ENCODE peak calls at places on chromosomes 11 and 22, in nine cellular contexts. One of them, this sample, is unnamed.

GRCh38 chr11:14722507-14722906 is 78.9 kb downstream of the PDE3B start:
- DNase-seq in brain microvascular endothelial cell: no peak
- DNase-seq in lung: no peak
- DNase-seq in AG04449: no peak
- DNase-seq in heart right ventricle: no peak
- DNase-seq in HepG2: no peak
- DNase-seq in IMR-90: peak; percentile 7
- DNase-seq in AG09319: no peak
- DNase-seq in transverse colon: no peak
- DNase-seq in this sample: no peak

GRCh38 chr11:2988996-2989395 is 3.1 kb downstream of the NAP1L4 start:
- DNase-seq in brain microvascular endothelial cell: no peak
- DNase-seq in lung: no peak
- DNase-seq in AG04449: peak; percentile 10
- DNase-seq in heart right ventricle: no peak
- DNase-seq in HepG2: no peak
- DNase-seq in IMR-90: peak; percentile 33
- DNase-seq in AG09319: no peak
- DNase-seq in transverse colon: no peak
- DNase-seq in this sample: no peak

GRCh38 chr11:121340010-121340580 is 47.5 kb downstream of the SC5D start:
- DNase-seq in brain microvascular endothelial cell: no peak
- DNase-seq in lung: no peak
- DNase-seq in AG04449: no peak
- DNase-seq in heart right ventricle: no peak
- DNase-seq in HepG2: no peak
- DNase-seq in IMR-90: no peak
- DNase-seq in AG09319: no peak
- DNase-seq in transverse colon: no peak
- DNase-seq in this sample: no peak

GRCh38 chr22:41862530-41863266 is 29.8 kb downstream of the SREBF2 start:
- DNase-seq in brain microvascular endothelial cell: no peak
- DNase-seq in lung: peak; percentile 36
- DNase-seq in AG04449: no peak
- DNase-seq in heart right ventricle: no peak
- DNase-seq in HepG2: no peak
- DNase-seq in IMR-90: peak; percentile 25
- DNase-seq in AG09319: no peak
- DNase-seq in transverse colon: no peak
- DNase-seq in this sample: no peak

GRCh38 chr11:19194620-19195308 is 7.0 kb downstream of the CSRP3 start:
- DNase-seq in brain microvascular endothelial cell: no peak
- DNase-seq in lung: no peak
- DNase-seq in AG04449: no peak
- DNase-seq in heart right ventricle: no peak
- DNase-seq in HepG2: no peak
- DNase-seq in IMR-90: no peak
- DNase-seq in AG09319: no peak
- DNase-seq in transverse colon: no peak
- DNase-seq in this sample: no peak

GRCh38 chr11:46339816-46340215 is 7.4 kb upstream of the DGKZ start:
- DNase-seq in brain microvascular endothelial cell: no peak
- DNase-seq in lung: no peak
- DNase-seq in AG04449: no peak
- DNase-seq in heart right ventricle: no peak
- DNase-seq in HepG2: no peak
- DNase-seq in IMR-90: no peak
- DNase-seq in AG09319: no peak
- DNase-seq in transverse colon: no peak
- DNase-seq in this sample: no peak

GRCh38 chr22:37193629-37194191 is 5.7 kb upstream of the C1QTNF6 start:
- DNase-seq in brain microvascular endothelial cell: no peak
- DNase-seq in lung: no peak
- DNase-seq in AG04449: no peak
- DNase-seq in heart right ventricle: no peak
- DNase-seq in HepG2: peak; percentile 43
- DNase-seq in IMR-90: peak; percentile 36
- DNase-seq in AG09319: no peak
- DNase-seq in transverse colon: peak; percentile 39
- DNase-seq in this sample: peak; percentile 14

GRCh38 chr11:34769224-34769623 is 147.0 kb downstream of the APIP start:
- DNase-seq in brain microvascular endothelial cell: no peak
- DNase-seq in lung: no peak
- DNase-seq in AG04449: no peak
- DNase-seq in heart right ventricle: no peak
- DNase-seq in HepG2: no peak
- DNase-seq in IMR-90: no peak
- DNase-seq in AG09319: no peak
- DNase-seq in transverse colon: no peak
- DNase-seq in this sample: no peak

GRCh38 chr22:38228873-38229740 is 27.3 kb downstream of the MAFF start:
- DNase-seq in brain microvascular endothelial cell: peak; percentile 70
- DNase-seq in lung: no peak
- DNase-seq in AG04449: no peak
- DNase-seq in heart right ventricle: no peak
- DNase-seq in HepG2: peak; percentile 54
- DNase-seq in IMR-90: peak; percentile 57
- DNase-seq in AG09319: peak; percentile 57
- DNase-seq in transverse colon: peak; percentile 79
- DNase-seq in this sample: no peak

GRCh38 chr11:120719348-120719747 is 207.8 kb downstream of the GRIK4 start:
- DNase-seq in brain microvascular endothelial cell: no peak
- DNase-seq in lung: no peak
- DNase-seq in AG04449: no peak
- DNase-seq in heart right ventricle: no peak
- DNase-seq in HepG2: no peak
- DNase-seq in IMR-90: peak; percentile 34
- DNase-seq in AG09319: no peak
- DNase-seq in transverse colon: no peak
- DNase-seq in this sample: no peak

GRCh38 chr11:61092280-61092766 is 10.0 kb upstream of the CD5 start:
- DNase-seq in brain microvascular endothelial cell: no peak
- DNase-seq in lung: no peak
- DNase-seq in AG04449: no peak
- DNase-seq in heart right ventricle: no peak
- DNase-seq in HepG2: no peak
- DNase-seq in IMR-90: no peak
- DNase-seq in AG09319: no peak
- DNase-seq in transverse colon: peak; percentile 26
- DNase-seq in this sample: peak; percentile 69

GRCh38 chr11:1233351-1234053 is 10.6 kb downstream of the MUC5B start:
- DNase-seq in brain microvascular endothelial cell: no peak
- DNase-seq in lung: no peak
- DNase-seq in AG04449: no peak
- DNase-seq in heart right ventricle: peak; percentile 6
- DNase-seq in HepG2: no peak
- DNase-seq in IMR-90: no peak
- DNase-seq in AG09319: no peak
- DNase-seq in transverse colon: peak; percentile 81
- DNase-seq in this sample: peak; percentile 37

GRCh38 chr11:10208045-10208674 is 85.9 kb downstream of the SBF2 start:
- DNase-seq in brain microvascular endothelial cell: no peak
- DNase-seq in lung: no peak
- DNase-seq in AG04449: no peak
- DNase-seq in heart right ventricle: no peak
- DNase-seq in HepG2: peak; percentile 41
- DNase-seq in IMR-90: peak; percentile 64
- DNase-seq in AG09319: peak; percentile 12
- DNase-seq in transverse colon: no peak
- DNase-seq in this sample: no peak

GRCh38 chr22:22810018-22810427 is 77.6 kb upstream of the IGLL5 start:
- DNase-seq in brain microvascular endothelial cell: no peak
- DNase-seq in lung: peak; percentile 28
- DNase-seq in AG04449: no peak
- DNase-seq in heart right ventricle: peak; percentile 40
- DNase-seq in HepG2: peak; percentile 50
- DNase-seq in IMR-90: peak; percentile 30
- DNase-seq in AG09319: no peak
- DNase-seq in transverse colon: peak; percentile 57
- DNase-seq in this sample: peak; percentile 54
- TF ChIP-seq CTCF in brain microvascular endothelial cell: peak; percentile 87
- TF ChIP-seq CTCF in lung: no peak
- TF ChIP-seq CTCF in AG04449: peak; percentile 81
- TF ChIP-seq CTCF in heart right ventricle: peak; percentile 82
- TF ChIP-seq CTCF in HepG2: peak; percentile 89
- TF ChIP-seq CTCF in IMR-90: peak; percentile 57
- TF ChIP-seq CTCF in AG09319: no peak
- TF ChIP-seq CTCF in transverse colon: peak; percentile 53
- TF ChIP-seq CTCF in this sample: peak; percentile 99

GRCh38 chr11:93849751-93850584 is 450 bp downstream of the VSTM5 start:
- DNase-seq in brain microvascular endothelial cell: no peak
- DNase-seq in lung: no peak
- DNase-seq in AG04449: no peak
- DNase-seq in heart right ventricle: peak; percentile 37
- DNase-seq in HepG2: no peak
- DNase-seq in IMR-90: no peak
- DNase-seq in AG09319: no peak
- DNase-seq in transverse colon: peak; percentile 65
- DNase-seq in this sample: no peak
- TF ChIP-seq CTCF in brain microvascular endothelial cell: no peak
- TF ChIP-seq CTCF in lung: no peak
- TF ChIP-seq CTCF in AG04449: no peak
- TF ChIP-seq CTCF in heart right ventricle: no peak
- TF ChIP-seq CTCF in HepG2: no peak
- TF ChIP-seq CTCF in IMR-90: no peak
- TF ChIP-seq CTCF in AG09319: no peak
- TF ChIP-seq CTCF in transverse colon: no peak
- TF ChIP-seq CTCF in this sample: no peak

GRCh38 chr22:25134028-25134427 is 65.6 kb upstream of the CRYBB3 start:
- DNase-seq in brain microvascular endothelial cell: no peak
- DNase-seq in lung: peak; percentile 65
- DNase-seq in AG04449: no peak
- DNase-seq in heart right ventricle: no peak
- DNase-seq in HepG2: no peak
- DNase-seq in IMR-90: no peak
- DNase-seq in AG09319: no peak
- DNase-seq in transverse colon: peak; percentile 63
- DNase-seq in this sample: no peak

GRCh38 chr22:25134451-25134850 is 65.2 kb upstream of the CRYBB3 start:
- DNase-seq in brain microvascular endothelial cell: no peak
- DNase-seq in lung: no peak
- DNase-seq in AG04449: no peak
- DNase-seq in heart right ventricle: no peak
- DNase-seq in HepG2: no peak
- DNase-seq in IMR-90: no peak
- DNase-seq in AG09319: no peak
- DNase-seq in transverse colon: peak; percentile 39
- DNase-seq in this sample: no peak

GRCh38 chr22:25130462-25130861 is 69.2 kb upstream of the CRYBB3 start:
- DNase-seq in brain microvascular endothelial cell: no peak
- DNase-seq in lung: no peak
- DNase-seq in AG04449: no peak
- DNase-seq in heart right ventricle: no peak
- DNase-seq in HepG2: no peak
- DNase-seq in IMR-90: no peak
- DNase-seq in AG09319: no peak
- DNase-seq in transverse colon: peak; percentile 34
- DNase-seq in this sample: no peak

GRCh38 chr22:25127274-25127673 is 72.4 kb upstream of the CRYBB3 start:
- DNase-seq in brain microvascular endothelial cell: no peak
- DNase-seq in lung: no peak
- DNase-seq in AG04449: no peak
- DNase-seq in heart right ventricle: no peak
- DNase-seq in HepG2: no peak
- DNase-seq in IMR-90: no peak
- DNase-seq in AG09319: no peak
- DNase-seq in transverse colon: no peak
- DNase-seq in this sample: no peak

GRCh38 chr22:25131198-25131887 is 68.3 kb upstream of the CRYBB3 start:
- DNase-seq in brain microvascular endothelial cell: no peak
- DNase-seq in lung: no peak
- DNase-seq in AG04449: no peak
- DNase-seq in heart right ventricle: no peak
- DNase-seq in HepG2: no peak
- DNase-seq in IMR-90: no peak
- DNase-seq in AG09319: no peak
- DNase-seq in transverse colon: peak; percentile 30
- DNase-seq in this sample: no peak
- TF ChIP-seq CTCF in brain microvascular endothelial cell: no peak
- TF ChIP-seq CTCF in lung: no peak
- TF ChIP-seq CTCF in AG04449: no peak
- TF ChIP-seq CTCF in heart right ventricle: no peak
- TF ChIP-seq CTCF in HepG2: no peak
- TF ChIP-seq CTCF in IMR-90: no peak
- TF ChIP-seq CTCF in AG09319: no peak
- TF ChIP-seq CTCF in transverse colon: no peak
- TF ChIP-seq CTCF in this sample: no peak

GRCh38 chr11:26332572-26332915 is 614 bp downstream of the ANO3 start:
- DNase-seq in brain microvascular endothelial cell: no peak
- DNase-seq in lung: no peak
- DNase-seq in AG04449: no peak
- DNase-seq in heart right ventricle: no peak
- DNase-seq in HepG2: no peak
- DNase-seq in IMR-90: no peak
- DNase-seq in AG09319: no peak
- DNase-seq in transverse colon: no peak
- DNase-seq in this sample: no peak

GRCh38 chr11:26335903-26336302 is 4.0 kb downstream of the ANO3 start:
- DNase-seq in brain microvascular endothelial cell: peak; percentile 28
- DNase-seq in lung: no peak
- DNase-seq in AG04449: no peak
- DNase-seq in heart right ventricle: no peak
- DNase-seq in HepG2: no peak
- DNase-seq in IMR-90: no peak
- DNase-seq in AG09319: no peak
- DNase-seq in transverse colon: no peak
- DNase-seq in this sample: no peak

GRCh38 chr11:26330255-26330654 is 1.7 kb upstream of the ANO3 start:
- DNase-seq in brain microvascular endothelial cell: no peak
- DNase-seq in lung: no peak
- DNase-seq in AG04449: no peak
- DNase-seq in heart right ventricle: no peak
- DNase-seq in HepG2: no peak
- DNase-seq in IMR-90: no peak
- DNase-seq in AG09319: no peak
- DNase-seq in transverse colon: no peak
- DNase-seq in this sample: no peak

GRCh38 chr11:26333906-26334305 is 2.0 kb downstream of the ANO3 start:
- DNase-seq in brain microvascular endothelial cell: peak; percentile 46
- DNase-seq in lung: no peak
- DNase-seq in AG04449: no peak
- DNase-seq in heart right ventricle: no peak
- DNase-seq in HepG2: no peak
- DNase-seq in IMR-90: no peak
- DNase-seq in AG09319: no peak
- DNase-seq in transverse colon: no peak
- DNase-seq in this sample: no peak

GRCh38 chr11:26331911-26332571 is at the start of gene ANO3:
- DNase-seq in brain microvascular endothelial cell: peak; percentile 79
- DNase-seq in lung: peak; percentile 66
- DNase-seq in AG04449: peak; percentile 17
- DNase-seq in heart right ventricle: peak; percentile 30
- DNase-seq in HepG2: peak; percentile 67
- DNase-seq in IMR-90: peak; percentile 73
- DNase-seq in AG09319: peak; percentile 65
- DNase-seq in transverse colon: peak; percentile 24
- DNase-seq in this sample: no peak
- TF ChIP-seq CTCF in brain microvascular endothelial cell: peak; percentile 85
- TF ChIP-seq CTCF in lung: no peak
- TF ChIP-seq CTCF in AG04449: peak; percentile 85
- TF ChIP-seq CTCF in heart right ventricle: peak; percentile 42
- TF ChIP-seq CTCF in HepG2: peak; percentile 83
- TF ChIP-seq CTCF in IMR-90: peak; percentile 47
- TF ChIP-seq CTCF in AG09319: peak; percentile 68
- TF ChIP-seq CTCF in transverse colon: peak; percentile 25
- TF ChIP-seq CTCF in this sample: no peak